ENCODE peak calls at places on chromosomes 3 and 15, in four cellular contexts. M is GM12891, X is K562, E is GM12878. T is an unnamed sample.

GRCh38 chr3:139557041-139557440 is 17.5 kb upstream of the RBP1 start:
- DNase-seq in E (no peak), M (no peak), X (no peak), T (no peak)

GRCh38 chr15:67820992-67821783 is 4.1 kb upstream of the SKOR1 start:
- DNase-seq in E (no peak), M (no peak), X (peak; percentile 71), T (no peak)

GRCh38 chr15:70867911-70868467 is 14.0 kb upstream of the LARP6 start:
- DNase-seq in M (no peak), X (no peak), E (no peak), T (no peak)

GRCh38 chr3:53566450-53567145 is 72.2 kb downstream of the CACNA1D start:
- DNase-seq in M (no peak), X (no peak), E (no peak), T (no peak)

GRCh38 chr3:126672340-126672739 is 17.4 kb upstream of the TXNRD3 start:
- DNase-seq in X (no peak), M (no peak), E (no peak), T (no peak)

GRCh38 chr15:98394546-98394945 is 253.8 kb upstream of the IGF1R start:
- DNase-seq in M (no peak), X (no peak), E (no peak), T (no peak)

GRCh38 chr3:41327718-41328117 is 128.4 kb downstream of the CTNNB1 start:
- DNase-seq in M (no peak), E (no peak), X (no peak), T (no peak)

GRCh38 chr15:68387288-68388143 is 44.4 kb downstream of the ITGA11 start:
- DNase-seq in E (no peak), X (no peak), M (no peak), T (no peak)

GRCh38 chr15:82122754-82123400 is 77.1 kb upstream of the MEX3B start:
- DNase-seq in M (no peak), X (no peak), E (no peak), T (no peak)
- TF ChIP-seq POLR2A in M (no peak), X (no peak), E (no peak), T (no peak)

DNA sequence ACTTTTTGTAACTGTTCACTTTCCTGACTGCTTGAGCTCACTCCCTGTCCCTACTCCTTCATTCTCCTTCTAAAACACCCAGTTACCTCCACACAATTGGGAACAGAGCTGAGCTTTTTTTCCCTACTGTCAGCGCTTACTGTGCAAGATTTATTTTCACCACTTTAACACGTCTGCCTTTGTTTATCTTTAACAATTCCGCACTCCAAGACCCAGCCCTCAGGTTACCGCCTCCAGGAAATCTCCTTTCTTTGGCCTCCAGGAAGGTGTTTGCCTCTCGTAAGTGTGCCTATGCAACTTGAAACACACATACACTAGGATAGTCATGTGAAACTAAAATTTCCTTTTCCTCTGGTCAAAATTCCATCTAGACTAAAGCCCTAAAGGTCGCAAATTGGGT is 271.9 kb upstream of the TPRG1 start:
- DNase-seq in X (no peak), E (no peak), M (no peak), T (no peak)
- TF ChIP-seq TAF1 in X (no peak), E (no peak), M (no peak), T (no peak)

DNA sequence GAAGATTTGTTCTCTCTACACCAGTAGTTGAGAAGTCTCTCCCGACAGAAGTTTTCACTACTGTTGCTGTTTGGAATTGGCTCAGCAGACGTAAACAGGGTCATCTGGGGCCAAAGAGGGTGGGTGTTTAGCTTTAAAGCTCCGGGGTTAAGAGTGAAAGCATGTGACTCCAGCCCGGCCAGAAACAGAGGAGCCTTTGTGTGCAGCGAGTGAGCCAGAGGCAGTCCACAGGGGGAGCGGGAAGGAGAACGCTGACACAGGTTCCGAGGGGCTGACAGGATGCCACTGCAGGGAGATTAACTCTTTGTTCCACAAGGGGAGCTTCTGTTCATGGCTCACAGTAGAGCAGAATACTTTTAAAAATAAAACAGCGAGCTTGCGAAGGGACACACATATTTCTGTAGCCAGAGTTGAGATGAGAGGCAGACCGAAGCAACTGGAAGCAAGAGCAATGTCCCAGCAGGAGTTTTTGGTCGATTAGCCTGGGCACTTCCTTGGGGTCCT is 26.9 kb downstream of the BMF start:
- DNase-seq in E (no peak), M (no peak), X (peak; percentile 64), T (no peak)
- TF ChIP-seq POLR2AphosphoS5 in E (peak; percentile 29), M (no peak), X (no peak), T (no peak)

DNA sequence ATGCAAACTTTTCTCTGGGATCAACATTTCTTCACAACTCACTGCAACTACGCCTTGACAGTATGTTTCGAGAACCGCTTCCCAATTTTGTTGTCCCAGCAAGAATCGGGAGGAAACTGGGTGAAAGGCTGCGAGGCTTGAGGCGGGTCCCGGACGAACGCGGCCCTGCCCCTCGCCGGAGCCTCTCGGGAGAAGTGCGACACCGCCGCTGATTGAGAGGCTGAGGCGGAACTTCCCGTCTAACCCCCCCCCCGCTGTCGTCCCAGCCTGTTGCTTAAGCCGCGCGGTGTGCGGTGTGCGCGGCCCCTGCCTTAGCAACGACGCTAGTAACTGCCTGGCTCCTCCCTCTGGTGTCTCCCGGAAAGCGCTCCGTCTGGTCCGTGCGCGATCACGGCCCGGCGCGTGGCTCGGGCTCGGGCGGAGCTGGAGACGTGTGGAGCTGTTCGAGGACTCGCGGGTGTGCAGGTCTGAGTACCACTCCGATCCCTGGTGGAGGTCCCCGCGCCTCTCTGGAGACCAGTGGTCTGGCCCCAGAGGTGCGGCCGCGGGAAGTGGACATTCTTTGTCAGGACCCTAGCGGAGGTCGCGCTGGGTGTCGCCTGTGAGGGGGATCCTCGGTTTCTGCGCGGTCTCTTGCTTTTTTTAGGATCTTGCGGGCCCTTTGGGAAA is at the start of the genes DTWD1 and FAM227B:
- DNase-seq in X (peak; percentile 93), E (peak; percentile 89), M (peak; percentile 68), T (peak; percentile 63)
- TF ChIP-seq POLR2A in X (peak; percentile 93), E (peak; percentile 98), M (peak; percentile 92), T (peak; percentile 93)

GRCh38 chr3:15294914-15295313 is 37.5 kb downstream of the SH3BP5 start:
- DNase-seq in X (no peak), M (no peak), E (no peak), T (no peak)
- TF ChIP-seq TAF1 in X (no peak), M (no peak), E (no peak), T (no peak)

T was measured in GM12892.